ENCODE peak calls at places on chromosome 3, in eight cellular contexts. One of them, this sample, is unnamed.

GRCh38 chr3:134677196-134677986 is 26.6 kb upstream of the KY start:
- DNase-seq in lower leg skin: no peak
- DNase-seq in CD4-positive, alpha-beta T cell: no peak
- DNase-seq in upper lobe of right lung: no peak
- DNase-seq in RCC 7860: no peak
- DNase-seq in GOT3: no peak
- DNase-seq in T-helper 2 cell: no peak
- DNase-seq in AG09309: no peak
- DNase-seq in this sample: no peak

GRCh38 chr3:73547427-73548036 is 77.2 kb downstream of the PDZRN3 start:
- DNase-seq in lower leg skin: no peak
- DNase-seq in CD4-positive, alpha-beta T cell: no peak
- DNase-seq in upper lobe of right lung: no peak
- DNase-seq in RCC 7860: no peak
- DNase-seq in GOT3: no peak
- DNase-seq in T-helper 2 cell: no peak
- DNase-seq in AG09309: peak; percentile 96
- DNase-seq in this sample: no peak

GRCh38 chr3:11530153-11530721 is 113.5 kb downstream of the VGLL4 start:
- DNase-seq in lower leg skin: no peak
- DNase-seq in CD4-positive, alpha-beta T cell: no peak
- DNase-seq in upper lobe of right lung: peak; percentile 39
- DNase-seq in RCC 7860: no peak
- DNase-seq in GOT3: no peak
- DNase-seq in T-helper 2 cell: no peak
- DNase-seq in AG09309: peak; percentile 97
- DNase-seq in this sample: no peak

GRCh38 chr3:46228259-46229222 is 13.7 kb upstream of the CCR3 start:
- DNase-seq in lower leg skin: peak; percentile 77
- DNase-seq in CD4-positive, alpha-beta T cell: no peak
- DNase-seq in upper lobe of right lung: no peak
- DNase-seq in RCC 7860: no peak
- DNase-seq in GOT3: no peak
- DNase-seq in T-helper 2 cell: no peak
- DNase-seq in AG09309: peak; percentile 25
- DNase-seq in this sample: no peak

GRCh38 chr3:171876651-171877272 is 33.6 kb downstream of the TMEM212 start:
- DNase-seq in lower leg skin: no peak
- DNase-seq in CD4-positive, alpha-beta T cell: no peak
- DNase-seq in upper lobe of right lung: no peak
- DNase-seq in RCC 7860: peak; percentile 66
- DNase-seq in GOT3: no peak
- DNase-seq in T-helper 2 cell: no peak
- DNase-seq in AG09309: peak; percentile 96
- DNase-seq in this sample: no peak

GRCh38 chr3:24372559-24373197 is 122.0 kb downstream of the THRB start:
- DNase-seq in lower leg skin: no peak
- DNase-seq in CD4-positive, alpha-beta T cell: no peak
- DNase-seq in upper lobe of right lung: no peak
- DNase-seq in RCC 7860: no peak
- DNase-seq in GOT3: no peak
- DNase-seq in T-helper 2 cell: no peak
- DNase-seq in AG09309: no peak
- DNase-seq in this sample: no peak

GRCh38 chr3:4821975-4822374 is 157.3 kb upstream of the BHLHE40 start:
- DNase-seq in lower leg skin: no peak
- DNase-seq in CD4-positive, alpha-beta T cell: peak; percentile 73
- DNase-seq in upper lobe of right lung: no peak
- DNase-seq in RCC 7860: no peak
- DNase-seq in GOT3: no peak
- DNase-seq in T-helper 2 cell: peak; percentile 63
- DNase-seq in AG09309: no peak
- DNase-seq in this sample: peak; percentile 18

GRCh38 chr3:51716805-51717204 is 9.9 kb downstream of the GRM2 start:
- DNase-seq in lower leg skin: no peak
- DNase-seq in CD4-positive, alpha-beta T cell: peak; percentile 24
- DNase-seq in upper lobe of right lung: no peak
- DNase-seq in RCC 7860: no peak
- DNase-seq in GOT3: no peak
- DNase-seq in T-helper 2 cell: no peak
- DNase-seq in AG09309: no peak
- DNase-seq in this sample: no peak

GRCh38 chr3:49018707-49019006 is 277 bp upstream of the DALRD3 start:
- DNase-seq in lower leg skin: no peak
- DNase-seq in CD4-positive, alpha-beta T cell: no peak
- DNase-seq in upper lobe of right lung: no peak
- DNase-seq in RCC 7860: no peak
- DNase-seq in GOT3: no peak
- DNase-seq in T-helper 2 cell: no peak
- DNase-seq in AG09309: no peak
- DNase-seq in this sample: no peak

GRCh38 chr3:150875548-150875947 is 29.7 kb downstream of the MINDY4B start:
- DNase-seq in lower leg skin: no peak
- DNase-seq in CD4-positive, alpha-beta T cell: no peak
- DNase-seq in upper lobe of right lung: no peak
- DNase-seq in RCC 7860: no peak
- DNase-seq in GOT3: no peak
- DNase-seq in T-helper 2 cell: no peak
- DNase-seq in AG09309: no peak
- DNase-seq in this sample: no peak

GRCh38 chr3:33229066-33229465 is 10.5 kb upstream of the SUSD5 start:
- DNase-seq in lower leg skin: no peak
- DNase-seq in CD4-positive, alpha-beta T cell: no peak
- DNase-seq in upper lobe of right lung: no peak
- DNase-seq in RCC 7860: no peak
- DNase-seq in GOT3: no peak
- DNase-seq in T-helper 2 cell: no peak
- DNase-seq in AG09309: no peak
- DNase-seq in this sample: no peak

This sample was measured in B cell.